ENCODE peak calls at places on chromosome 2, in four cellular contexts. F, W, D and Q are unnamed samples.
A peak's percentile ranks its signal among the peaks of the same experiment; 100 is the strongest.

GRCh38 chr2:182077451-182078142 is 91.9 kb downstream of the PPP1R1C start:
- DNase-seq in W (peak; percentile 52), F (peak; percentile 90), D (peak; percentile 92), Q (peak; percentile 59)

GRCh38 chr2:125644257-125644656 is 1011.7 kb upstream of the GYPC start:
- DNase-seq in W (no peak), D (no peak), F (no peak), Q (no peak)

GRCh38 chr2:3589086-3589485 is 5.8 kb upstream of the COLEC11 start:
- DNase-seq in D (no peak), F (no peak), W (no peak), Q (no peak)

GRCh38 chr2:127888772-127889171 is 3.0 kb upstream of the AMMECR1L start:
- DNase-seq in D (no peak), F (no peak), W (no peak), Q (no peak)

GRCh38 chr2:202378661-202379338 is 2.7 kb downstream of the BMPR2 start:
- DNase-seq in W (no peak), D (no peak), F (peak; percentile 8), Q (no peak)

GRCh38 chr2:116754371-116755101 is 1060.0 kb upstream of the DDX18 start:
- DNase-seq in W (no peak), F (no peak), D (no peak), Q (no peak)

GRCh38 chr2:58701688-58702301 is 460.7 kb upstream of the FANCL start:
- DNase-seq in F (no peak), D (no peak), W (no peak), Q (no peak)

GRCh38 chr2:81987370-81987769 is 1682.8 kb upstream of the LRRTM1 start:
- DNase-seq in F (no peak), D (no peak), W (no peak), Q (no peak)

GRCh38 chr2:127700527-127701192 is 637 bp upstream of the SFT2D3 start:
- DNase-seq in D (no peak), F (no peak), W (peak; percentile 71), Q (no peak)

GRCh38 chr2:240452471-240453256 is 17.2 kb downstream of the GPC1 start:
- DNase-seq in F (peak; percentile 84), W (peak; percentile 66), D (peak; percentile 33), Q (no peak)

GRCh38 chr2:63537306-63537705 is 51.0 kb downstream of the WDPCP start:
- DNase-seq in F (peak; percentile 27), W (no peak), D (peak; percentile 79), Q (peak; percentile 78)

GRCh38 chr2:210965472-210965871 is 409.1 kb downstream of the CPS1 start:
- DNase-seq in W (no peak), D (peak; percentile 17), F (no peak), Q (no peak)

GRCh38 chr2:230018153-230018552 is 50.6 kb downstream of the SLC16A14 start:
- DNase-seq in D (peak; percentile 89), W (no peak), F (peak; percentile 87), Q (no peak)

GRCh38 chr2:73297151-73297559 is 3.8 kb upstream of the EGR4 start:
- DNase-seq in D (no peak), W (no peak), F (peak; percentile 36), Q (no peak)

GRCh38 chr2:127810156-127810636 is 775 bp downstream of the WDR33 start:
- DNase-seq in W (no peak), F (peak; percentile 52), D (peak; percentile 29), Q (peak; percentile 31)

GRCh38 chr2:112706170-112706664 is 14.6 kb upstream of the NT5DC4 start:
- DNase-seq in F (no peak), D (no peak), W (no peak), Q (no peak)

GRCh38 chr2:18934886-18935285 is 345.5 kb upstream of the NT5C1B start:
- DNase-seq in D (peak; percentile 45), F (peak; percentile 24), W (no peak), Q (no peak)

GRCh38 chr2:46943881-46944798 is 28.5 kb upstream of the MCFD2 start:
- DNase-seq in D (no peak), W (no peak), F (no peak), Q (no peak)
- H3K4me3 ChIP-seq in D (no peak overlapping the region), W (no peak overlapping the region), F (no peak overlapping the region), Q (no peak overlapping the region)

GRCh38 chr2:176079851-176080539 is 3.8 kb downstream of the EVX2 start:
- DNase-seq in F (peak; percentile 80), W (no peak), D (peak; percentile 54), Q (no peak)
- H3K4me3 ChIP-seq in F (peak overlapping the region; percentile 17), W (no peak overlapping the region), D (no peak overlapping the region), Q (no peak overlapping the region)

DNA sequence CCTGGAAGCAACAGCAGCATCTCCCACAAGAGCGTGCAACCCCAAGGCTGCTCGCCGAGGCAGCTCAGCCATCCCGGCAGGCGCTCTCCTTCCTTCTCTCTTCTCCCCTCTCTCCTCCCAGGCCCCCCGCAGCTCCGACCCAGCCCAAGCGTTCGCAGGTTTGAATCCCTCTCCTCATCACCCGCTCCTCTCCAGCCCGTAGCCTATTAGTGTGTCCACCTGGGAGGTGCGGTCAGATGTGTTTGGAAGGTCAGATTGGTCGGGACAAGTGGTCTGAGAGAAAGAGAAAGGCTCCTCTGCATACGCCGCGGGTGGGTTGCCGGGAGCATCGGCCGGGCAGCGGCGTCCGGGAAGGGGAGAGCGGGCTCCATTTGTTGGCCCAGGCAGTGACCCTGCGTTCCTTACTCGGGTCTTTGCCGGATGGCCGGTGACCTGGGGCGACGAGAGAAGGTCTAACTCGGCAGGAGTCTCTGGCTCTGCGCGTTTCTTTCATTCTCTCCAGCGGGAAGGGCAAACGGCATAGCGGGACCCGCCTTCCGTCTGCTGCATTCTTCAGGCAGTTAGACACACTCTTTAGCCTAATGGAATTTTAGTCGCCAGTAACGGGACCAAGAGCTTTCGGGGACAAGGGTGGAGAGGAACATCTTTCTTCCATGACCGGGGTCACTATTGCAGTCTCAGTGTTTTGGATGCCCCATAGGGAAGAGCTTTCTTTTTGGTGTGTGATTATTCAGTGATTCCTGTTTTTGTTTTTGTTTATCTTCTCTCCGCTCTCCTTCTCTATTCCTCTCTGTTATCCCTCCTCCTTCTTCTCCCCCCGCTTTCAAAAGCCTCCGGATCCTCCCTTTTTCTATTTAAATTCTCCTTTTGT is 1.1 kb upstream of the TMEFF2 start:
- DNase-seq in W (no peak), D (peak; percentile 16), F (peak; percentile 66), Q (no peak)
- H3K4me3 ChIP-seq in W (no peak overlapping the region), D (peak overlapping the region; percentile 70), F (peak overlapping the region; percentile 49), Q (peak overlapping the region; percentile 43)

GRCh38 chr2:189204322-189204941 is 24.9 kb upstream of the COL5A2 start:
- DNase-seq in F (peak; percentile 56), W (no peak), D (peak; percentile 77), Q (no peak)
- H3K4me3 ChIP-seq in F (no peak overlapping the region), W (no peak overlapping the region), D (peak overlapping the region; percentile 28), Q (no peak overlapping the region)

DNA sequence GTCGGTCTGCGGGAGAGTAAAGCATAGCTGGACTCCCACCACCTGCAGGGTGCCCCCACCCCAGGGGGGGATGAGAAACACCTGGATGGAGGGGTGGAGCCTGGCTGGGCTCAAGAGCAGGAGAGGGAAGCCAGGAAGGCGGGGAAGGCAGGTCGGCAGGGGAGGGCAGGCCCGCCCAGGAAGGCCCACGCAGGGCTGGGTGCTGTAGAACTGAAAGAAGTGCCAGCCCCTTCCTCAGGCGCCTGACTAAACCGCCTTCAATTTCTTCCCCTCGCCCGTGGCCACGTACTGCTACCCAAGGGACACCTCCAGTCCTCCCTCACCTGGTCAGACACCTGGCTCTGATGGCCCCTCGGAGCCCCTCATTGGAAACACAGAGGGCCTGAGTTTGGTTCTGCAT is 175.4 kb downstream of the HDAC4 start:
- DNase-seq in W (no peak), F (no peak), D (no peak), Q (no peak)
- H3K4me3 ChIP-seq in W (no peak overlapping the region), F (no peak overlapping the region), D (no peak overlapping the region), Q (no peak overlapping the region)

GRCh38 chr2:156867201-156867600 is 390.3 kb upstream of the GALNT5 start:
- DNase-seq in D (no peak), W (no peak), F (no peak), Q (no peak)
- H3K4me3 ChIP-seq in D (no peak overlapping the region), W (no peak overlapping the region), F (no peak overlapping the region), Q (no peak overlapping the region)